ENCODE peak calls at places on chromosomes 12 and 14, in ten cellular contexts. L, R, I, W, A, P, B, V, O and S are unnamed samples.

GRCh38 chr12:109151457-109151856 is 35.1 kb downstream of the ACACB start:
- DNase-seq in L (no peak), W (no peak), B (no peak), A (no peak), P (no peak), V (no peak), O (no peak), R (no peak), I (no peak), S (no peak)

GRCh38 chr14:38357557-38357956 is 101.7 kb upstream of the CLEC14A start:
- DNase-seq in V (no peak), R (no peak), I (no peak), A (no peak), B (no peak), W (no peak), P (no peak), L (no peak), O (no peak), S (no peak)

GRCh38 chr12:29516431-29516875 is 19.0 kb upstream of the OVCH1 start:
- DNase-seq in W (no peak), V (no peak), R (no peak), O (peak; percentile 2), B (no peak), P (no peak), A (no peak), I (no peak), L (no peak), S (no peak)

GRCh38 chr12:113860950-113861349 is 105.2 kb downstream of the RBM19 start:
- DNase-seq in R (no peak), W (no peak), B (no peak), O (peak; percentile 92), A (no peak), I (no peak), P (no peak), L (no peak), V (no peak), S (peak; percentile 11)

GRCh38 chr14:98099527-98099926 is 1172.5 kb downstream of the BCL11B start:
- DNase-seq in W (no peak), L (no peak), O (no peak), A (no peak), P (no peak), B (no peak), V (no peak), I (no peak), R (no peak), S (no peak)

GRCh38 chr14:75418779-75419768 is 8.7 kb upstream of the JDP2 start:
- DNase-seq in O (no peak), V (no peak), I (no peak), R (peak; percentile 45), A (no peak), W (peak; percentile 46), L (no peak), B (peak; percentile 51), P (peak; percentile 68), S (no peak)

GRCh38 chr12:113239288-113239771 is 18.1 kb downstream of the TPCN1 start:
- DNase-seq in O (no peak), L (no peak), R (no peak), P (no peak), V (no peak), A (no peak), B (no peak), W (no peak), I (no peak), S (no peak)

GRCh38 chr12:5262450-5262849 is 169.5 kb upstream of the NTF3 start:
- DNase-seq in V (no peak), A (no peak), B (no peak), R (no peak), O (no peak), P (no peak), L (no peak), W (no peak), I (no peak), S (no peak)

GRCh38 chr12:61993734-61994345 is 266.4 kb upstream of the USP15 start:
- DNase-seq in A (no peak), V (no peak), I (no peak), R (no peak), O (peak; percentile 54), L (no peak), P (no peak), W (no peak), B (no peak), S (peak; percentile 38)

GRCh38 chr12:129185855-129186254 is 332.6 kb downstream of the GLT1D1 start:
- DNase-seq in I (no peak), V (no peak), B (no peak), O (no peak), A (no peak), L (no peak), W (no peak), P (no peak), R (no peak), S (no peak)

GRCh38 chr12:62435337-62436163 is 31.1 kb upstream of the MON2 start:
- DNase-seq in V (peak; percentile 8), A (peak; percentile 40), R (peak; percentile 25), B (peak; percentile 69), I (peak; percentile 5), W (peak; percentile 15), L (peak; percentile 71), O (peak; percentile 46), P (peak; percentile 46), S (peak; percentile 50)

GRCh38 chr12:102595315-102595714 is 115.0 kb upstream of the IGF1 start:
- DNase-seq in P (no peak), O (no peak), A (no peak), L (no peak), I (no peak), B (no peak), R (no peak), W (no peak), V (no peak), S (no peak)

GRCh38 chr12:81128930-81129554 is 51.2 kb downstream of the ACSS3 start:
- DNase-seq in L (no peak), B (peak; percentile 50), W (peak; percentile 4), V (no peak), O (peak; percentile 58), P (no peak), A (peak; percentile 35), R (no peak), I (no peak), S (peak; percentile 27)

GRCh38 chr14:104604461-104605449 is at the start of gene TMEM179:
- DNase-seq in P (peak; percentile 35), L (peak; percentile 59), I (no peak), A (peak; percentile 43), O (peak; percentile 50), V (no peak), B (peak; percentile 53), W (no peak), R (peak; percentile 11), S (peak; percentile 41)

GRCh38 chr12:113948151-113948914 is 17.8 kb downstream of the RBM19 start:
- DNase-seq in L (no peak), R (no peak), B (no peak), O (no peak), I (no peak), V (no peak), A (no peak), P (no peak), W (no peak), S (no peak)

GRCh38 chr14:38205949-38206665 is 1.6 kb upstream of the SSTR1 start:
- DNase-seq in L (no peak), O (no peak), P (no peak), W (no peak), A (no peak), I (no peak), R (no peak), B (no peak), V (no peak), S (no peak)

GRCh38 chr14:22381751-22382150 is 207.3 kb downstream of the DAD1 start:
- DNase-seq in I (no peak), V (no peak), W (no peak), L (no peak), A (no peak), R (no peak), P (no peak), B (no peak), O (no peak), S (no peak)

GRCh38 chr14:100340454-100340813 is 17.3 kb downstream of the SLC25A47 start:
- DNase-seq in B (peak; percentile 7), O (no peak), L (peak; percentile 30), W (no peak), A (no peak), R (no peak), P (no peak), V (no peak), I (no peak), S (no peak)

GRCh38 chr12:19161251-19161650 is 31.7 kb downstream of the PLEKHA5 start:
- DNase-seq in R (no peak), W (no peak), B (no peak), O (no peak), I (no peak), V (no peak), P (no peak), A (no peak), L (no peak), S (no peak)

GRCh38 chr12:69435644-69436043 is 34.5 kb upstream of the FRS2 start:
- DNase-seq in I (no peak), R (no peak), B (no peak), W (no peak), P (no peak), O (no peak), A (no peak), L (no peak), V (no peak), S (no peak)

GRCh38 chr12:96053476-96054261 is 18.3 kb upstream of the LTA4H start:
- DNase-seq in I (no peak), A (no peak), B (no peak), L (no peak), R (no peak), O (no peak), P (no peak), W (no peak), V (no peak), S (no peak)

GRCh38 chr12:57815177-57816000 is 3.1 kb downstream of the AVIL start:
- DNase-seq in A (peak; percentile 54), I (no peak), V (no peak), B (no peak), P (peak; percentile 22), O (no peak), W (no peak), L (no peak), R (no peak), S (no peak)

GRCh38 chr14:93891756-93892504 is 35.2 kb upstream of the FAM181A start:
- DNase-seq in L (no peak), O (no peak), B (no peak), R (no peak), I (no peak), V (no peak), W (no peak), P (no peak), A (peak; percentile 24), S (no peak)

GRCh38 chr12:85681333-85681732 is 154.9 kb downstream of the RASSF9 start:
- DNase-seq in A (no peak), R (no peak), P (no peak), O (no peak), I (no peak), W (no peak), L (no peak), V (no peak), B (no peak), S (no peak)